ENCODE peak calls at places on chromosomes 11 and 22, in four cellular contexts. N, Q, P and K are unnamed samples.

GRCh38 chr11:12239396-12240298 is 129.3 kb downstream of the MICAL2 start:
- DNase-seq in N (no peak), Q (no peak), P (no peak), K (no peak)

GRCh38 chr22:49847751-49848689 is 5.6 kb upstream of the ZBED4 start:
- DNase-seq in P (no peak), Q (no peak), N (no peak), K (no peak)

GRCh38 chr11:10497371-10498021 is 42.4 kb downstream of the AMPD3 start:
- DNase-seq in Q (no peak), P (no peak), N (no peak), K (no peak)

GRCh38 chr22:41261541-41262249 is 21.0 kb upstream of the CHADL start:
- DNase-seq in Q (no peak), P (no peak), N (no peak), K (no peak)

GRCh38 chr11:122729139-122729538 is 73.6 kb downstream of the UBASH3B start:
- DNase-seq in Q (no peak), P (no peak), N (no peak), K (no peak)

GRCh38 chr11:133747409-133747808 is 97.9 kb downstream of the SPATA19 start:
- DNase-seq in Q (no peak), P (no peak), N (no peak), K (no peak)

GRCh38 chr22:36439481-36440271 is 41.8 kb downstream of the TXN2 start:
- DNase-seq in N (no peak), Q (peak), P (peak), K (no peak)

GRCh38 chr22:21796863-21797262 is 61.3 kb upstream of the YPEL1 start:
- DNase-seq in Q (no peak), P (no peak), N (no peak), K (no peak)

GRCh38 chr11:84384637-84385227 is 1098.6 kb upstream of the CCDC90B start:
- DNase-seq in P (peak), N (peak), Q (peak), K (no peak)

GRCh38 chr11:123202723-123203122 is 7.7 kb upstream of the CLMP start:
- DNase-seq in N (no peak), Q (no peak), P (no peak), K (no peak)

GRCh38 chr11:43557553-43558031 is 122.9 kb upstream of the HSD17B12 start:
- DNase-seq in Q (no peak), N (no peak), P (no peak), K (no peak)

GRCh38 chr11:61091373-61092279 is 10.7 kb upstream of the CD5 start:
- DNase-seq in Q (no peak), P (no peak), N (no peak), K (no peak)

GRCh38 chr22:24177045-24177444 is 4.2 kb upstream of the SUSD2 start:
- DNase-seq in P (no peak), N (no peak), Q (no peak), K (no peak)

GRCh38 chr22:41288245-41288946 is 2.4 kb upstream of the RANGAP1 start:
- DNase-seq in N (no peak), Q (no peak), P (peak), K (no peak)

GRCh38 chr11:78373689-78374088 is 43.9 kb downstream of the GAB2 start:
- DNase-seq in Q (no peak), P (no peak), N (no peak), K (no peak)

GRCh38 chr11:67504023-67504949 is 877 bp downstream of the PITPNM1 start:
- DNase-seq in Q (peak), P (no peak), N (no peak), K (no peak)

GRCh38 chr11:92295175-92296137 is 70.8 kb downstream of the FAT3 start:
- DNase-seq in N (no peak), P (no peak), Q (no peak), K (no peak)

GRCh38 chr11:17383466-17383865 is 5.0 kb downstream of the KCNJ11 start:
- DNase-seq in Q (no peak), N (no peak), P (no peak), K (no peak)

GRCh38 chr22:47878460-47878859 is 1116.0 kb downstream of the TBC1D22A start:
- DNase-seq in Q (no peak), N (no peak), P (no peak), K (no peak)

GRCh38 chr11:126140932-126141291 is 70.5 kb downstream of the RPUSD4 start:
- DNase-seq in Q (no peak), P (no peak), N (no peak), K (no peak)

GRCh38 chr11:113551645-113552044 is 76.4 kb upstream of the DRD2 start:
- DNase-seq in N (no peak), Q (no peak), P (no peak), K (no peak)

GRCh38 chr11:71060358-71060757 is 192.0 kb downstream of the SHANK2 start:
- DNase-seq in N (no peak), Q (no peak), P (no peak), K (no peak)

GRCh38 chr22:30420401-30421178 is 5.0 kb upstream of the MTFP1 start:
- DNase-seq in Q (peak), N (no peak), P (no peak), K (no peak)

GRCh38 chr11:65274734-65275682 is 13.2 kb downstream of the POLA2 start:
- DNase-seq in Q (peak), P (peak), N (peak), K (no peak)

GRCh38 chr22:28444659-28445058 is 235.0 kb downstream of the TTC28 start:
- DNase-seq in Q (no peak), P (no peak), N (no peak), K (no peak)

GRCh38 chr22:28441720-28442263 is 237.8 kb downstream of the TTC28 start:
- DNase-seq in N (no peak), P (peak), Q (no peak), K (no peak)

GRCh38 chr22:28440517-28441366 is 238.9 kb downstream of the TTC28 start:
- DNase-seq in Q (no peak), N (no peak), P (no peak), K (no peak)

GRCh38 chr22:28442264-28442950 is 237.2 kb downstream of the TTC28 start:
- DNase-seq in P (peak), N (peak), Q (peak), K (no peak)

GRCh38 chr22:28442951-28443876 is 236.4 kb downstream of the TTC28 start:
- DNase-seq in N (peak), Q (no peak), P (peak), K (no peak)
- TF ChIP-seq CBFB in N (no peak), Q (no peak), P (no peak), K (no peak)

GRCh38 chr11:128472128-128473110 is 114.9 kb downstream of the ETS1 start:
- DNase-seq in Q (no peak), P (peak), N (no peak), K (peak)
- TF ChIP-seq CBFB in Q (no peak), P (no peak), N (no peak), K (peak)

GRCh38 chr11:117931971-117932370 is 2.8 kb upstream of the TMPRSS13 start:
- DNase-seq in N (no peak), P (no peak), Q (no peak), K (peak)
- TF ChIP-seq CBFB in N (no peak), P (no peak), Q (no peak), K (no peak)

GRCh38 chr11:22829231-22830081 is at the start of gene SVIP:
- DNase-seq in N (peak), P (peak), Q (peak), K (peak)
- TF ChIP-seq CBFB in N (no peak), P (peak), Q (no peak), K (peak)

GRCh38 chr11:76288166-76288978 is 82.1 kb upstream of the WNT11 start:
- DNase-seq in P (no peak), Q (no peak), N (no peak), K (no peak)
- TF ChIP-seq CBFB in P (no peak), Q (no peak), N (no peak), K (no peak)

DNA sequence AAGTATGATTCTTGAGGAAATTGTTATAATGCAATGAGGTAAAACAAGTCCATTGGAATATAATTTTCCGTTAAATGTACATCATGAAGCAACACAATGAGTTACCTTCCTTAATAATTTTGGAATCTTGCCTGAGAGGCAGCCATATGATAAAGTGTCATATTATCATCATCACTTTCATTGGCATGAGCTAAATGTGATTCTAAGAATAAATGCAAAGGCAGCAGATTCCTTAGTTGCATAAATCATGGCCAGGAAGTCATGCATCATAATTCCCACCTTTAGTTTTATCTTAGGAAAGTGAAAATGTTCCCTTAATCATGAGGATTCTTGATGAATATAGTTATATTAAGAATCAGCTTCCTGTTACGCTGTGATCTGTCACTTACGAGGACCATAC is 14.2 kb upstream of the MMP1 start:
- DNase-seq in N (no peak), Q (no peak), P (no peak), K (no peak)
- TF ChIP-seq CBFB in N (no peak), Q (no peak), P (no peak), K (no peak)

GRCh38 chr22:17493384-17493981 is 69.8 kb upstream of the SLC25A18 start:
- DNase-seq in N (no peak), P (no peak), Q (no peak), K (no peak)
- TF ChIP-seq CBFB in N (no peak), P (no peak), Q (no peak), K (no peak)